ENCODE peak calls at places on chromosome 10, in nine cellular contexts. A is chondrocyte; Q is progenitor cell of endocrine pancreas; M is GM23338; O is glutamatergic neuron; N is GM20000; Z is gastrocnemius medialis; Y is CD8-positive, alpha-beta T cell; F is lower lobe of right lung. V is an unnamed sample.

GRCh38 chr10:98608417-98608816 is 161.7 kb upstream of the HPS1 start:
- DNase-seq in A (no peak), Q (no peak), M (peak), O (no peak), N (no peak), Z (no peak), Y (no peak), F (no peak), V (no peak)

GRCh38 chr10:101234333-101234732 is 5.1 kb upstream of the LBX1 start:
- DNase-seq in A (no peak), Q (no peak), M (no peak), O (no peak), N (no peak), Z (no peak), Y (no peak), F (no peak), V (no peak)

GRCh38 chr10:111076682-111077661 is at the start of gene ADRA2A:
- DNase-seq in A (no peak), Q (peak), M (peak), O (peak), N (peak), Z (no peak), Y (no peak), F (peak), V (peak)

GRCh38 chr10:47287365-47287802 is 12.6 kb upstream of the GDF10 start:
- DNase-seq in A (no peak), Q (no peak), M (no peak), O (no peak), N (no peak), Z (no peak), Y (no peak), F (no peak), V (peak)

GRCh38 chr10:50373821-50374501 is 122.6 kb upstream of the ASAH2 start:
- DNase-seq in A (no peak), Q (no peak), M (no peak), O (no peak), N (no peak), Z (no peak), Y (no peak), F (no peak), V (no peak)

GRCh38 chr10:79400567-79401004 is 44.8 kb downstream of the ZCCHC24 start:
- DNase-seq in A (no peak), Q (peak), M (peak), O (peak), N (peak), Z (no peak), Y (peak), F (peak), V (no peak)

GRCh38 chr10:114239117-114239993 is at the start of gene VWA2:
- DNase-seq in A (no peak), Q (peak), M (peak), O (peak), N (no peak), Z (no peak), Y (peak), F (peak), V (peak)

GRCh38 chr10:124677291-124677690 is 66.9 kb downstream of the FAM53B start:
- DNase-seq in A (no peak), Q (no peak), M (no peak), O (no peak), N (no peak), Z (no peak), Y (no peak), F (peak), V (no peak)

GRCh38 chr10:102935510-102935909 is 17.4 kb downstream of the CNNM2 start:
- DNase-seq in A (no peak), Q (no peak), M (peak), O (no peak), N (no peak), Z (no peak), Y (no peak), F (no peak), V (no peak)

GRCh38 chr10:101008823-101009423 is 9.3 kb downstream of the LZTS2 start:
- DNase-seq in A (no peak), Q (no peak), M (no peak), O (no peak), N (no peak), Z (no peak), Y (no peak), F (no peak), V (no peak)

GRCh38 chr10:114623661-114624294 is 34.3 kb downstream of the ABLIM1 start:
- DNase-seq in A (no peak), Q (no peak), M (peak), O (no peak), N (no peak), Z (no peak), Y (no peak), F (no peak), V (no peak)

GRCh38 chr10:45239642-45240041 is 75.8 kb downstream of the OR13A1 start:
- DNase-seq in A (no peak), Q (no peak), M (no peak), O (no peak), N (no peak), Z (no peak), Y (no peak), F (no peak), V (no peak)

GRCh38 chr10:124085680-124086079 is 7.7 kb downstream of the CHST15 start:
- DNase-seq in A (no peak), Q (no peak), M (no peak), O (no peak), N (no peak), Z (no peak), Y (no peak), F (peak), V (no peak)

GRCh38 chr10:12681250-12681649 is 320.3 kb downstream of the CCDC3 start:
- DNase-seq in A (no peak), Q (no peak), M (no peak), O (no peak), N (no peak), Z (no peak), Y (peak), F (no peak), V (no peak)

GRCh38 chr10:96374639-96374984 is 15.8 kb upstream of the OPALIN start:
- DNase-seq in A (no peak), Q (no peak), M (peak), O (peak), N (no peak), Z (no peak), Y (no peak), F (no peak), V (no peak)

GRCh38 chr10:109591631-109592030 is 331.7 kb downstream of the XPNPEP1 start:
- DNase-seq in A (no peak), Q (no peak), M (no peak), O (no peak), N (no peak), Z (no peak), Y (no peak), F (no peak), V (no peak)

DNA sequence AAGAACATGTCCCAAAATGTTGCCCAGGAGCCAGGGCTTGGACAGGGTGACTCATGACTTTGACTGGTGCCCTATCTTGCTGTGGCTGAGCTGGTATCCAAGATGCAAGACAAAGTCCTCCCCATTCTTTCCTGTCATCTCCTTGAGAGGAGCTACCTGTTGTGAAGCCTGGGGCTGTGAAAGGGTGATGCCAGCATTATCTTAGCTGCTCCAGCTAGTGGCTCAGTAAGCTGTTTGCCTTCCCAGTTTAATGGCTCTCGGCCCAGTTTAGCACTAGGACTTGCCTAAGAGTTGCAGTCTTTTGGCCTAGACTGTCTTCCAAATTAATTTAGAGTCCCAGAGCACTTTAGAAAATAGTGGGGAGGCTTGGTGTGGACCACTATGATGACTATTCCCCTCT is 424.3 kb upstream of the NRG3 start:
- DNase-seq in A (no peak), Q (no peak), M (no peak), O (no peak), N (no peak), Z (no peak), Y (no peak), F (no peak), V (no peak)
- TF ChIP-seq CTCF in A (no peak), Q (no peak), M (no peak), O (no peak), N (no peak), Z (no peak), Y (no peak), F (no peak), V (no peak)

GRCh38 chr10:126092806-126093205 is 196.4 kb downstream of the FANK1 start:
- DNase-seq in A (no peak), Q (no peak), M (no peak), O (no peak), N (no peak), Z (no peak), Y (no peak), F (no peak), V (no peak)
- TF ChIP-seq CTCF in A (peak), Q (no peak), M (no peak), O (no peak), N (no peak), Z (no peak), Y (no peak), F (no peak), V (no peak)

GRCh38 chr10:78231930-78232329 is 198.3 kb downstream of the RPS24 start:
- DNase-seq in A (no peak), Q (no peak), M (peak), O (no peak), N (no peak), Z (peak), Y (no peak), F (no peak), V (no peak)
- TF ChIP-seq CTCF in A (peak), Q (peak), M (peak), O (no peak), N (no peak), Z (peak), Y (no peak), F (no peak), V (peak)

DNA sequence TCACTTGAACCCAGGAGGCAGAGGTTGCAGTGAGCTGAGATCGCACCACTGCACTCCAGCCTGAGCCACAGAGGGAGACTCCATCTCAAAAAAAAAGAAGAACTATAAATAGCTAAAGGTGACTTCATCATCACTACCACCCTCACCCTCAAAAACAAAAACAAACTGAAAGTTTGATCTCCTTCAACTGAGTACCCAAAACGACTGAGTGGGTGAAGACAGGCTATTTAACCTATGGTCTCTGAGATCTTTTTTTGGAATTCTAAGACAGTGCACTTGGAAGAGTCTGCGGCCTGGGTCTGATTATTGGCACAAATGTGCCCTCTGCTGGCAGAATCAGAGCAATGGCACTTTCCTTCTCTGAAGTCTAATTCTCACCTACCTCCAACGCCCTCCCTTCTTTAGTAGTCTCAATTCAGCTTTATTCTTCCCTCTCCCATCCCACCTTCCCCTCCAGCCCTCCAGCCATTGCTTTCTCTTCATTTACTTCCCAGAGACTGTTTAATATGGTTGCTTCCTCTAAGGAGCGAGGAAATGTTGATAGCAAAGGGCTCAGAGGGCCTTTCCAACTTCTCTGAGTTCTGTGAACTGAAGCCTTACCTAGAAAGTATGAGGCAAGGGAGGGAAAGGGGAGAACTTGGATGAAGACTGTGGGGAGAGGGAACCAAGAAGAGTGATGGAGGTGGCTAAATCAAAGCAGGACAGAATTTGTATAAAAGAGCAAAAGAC is 2.9 kb upstream of the MYOZ1 start:
- DNase-seq in A (no peak), Q (peak), M (peak), O (peak), N (peak), Z (no peak), Y (peak), F (no peak), V (no peak)
- TF ChIP-seq CTCF in A (peak), Q (peak), M (peak), O (peak), N (peak), Z (peak), Y (peak), F (peak), V (peak)

GRCh38 chr10:5685764-5686240 is 1.2 kb downstream of the TASOR2 start:
- DNase-seq in A (no peak), Q (no peak), M (no peak), O (no peak), N (no peak), Z (no peak), Y (no peak), F (no peak), V (no peak)
- TF ChIP-seq CTCF in A (peak), Q (no peak), M (peak), O (no peak), N (no peak), Z (no peak), Y (no peak), F (no peak), V (no peak)

DNA sequence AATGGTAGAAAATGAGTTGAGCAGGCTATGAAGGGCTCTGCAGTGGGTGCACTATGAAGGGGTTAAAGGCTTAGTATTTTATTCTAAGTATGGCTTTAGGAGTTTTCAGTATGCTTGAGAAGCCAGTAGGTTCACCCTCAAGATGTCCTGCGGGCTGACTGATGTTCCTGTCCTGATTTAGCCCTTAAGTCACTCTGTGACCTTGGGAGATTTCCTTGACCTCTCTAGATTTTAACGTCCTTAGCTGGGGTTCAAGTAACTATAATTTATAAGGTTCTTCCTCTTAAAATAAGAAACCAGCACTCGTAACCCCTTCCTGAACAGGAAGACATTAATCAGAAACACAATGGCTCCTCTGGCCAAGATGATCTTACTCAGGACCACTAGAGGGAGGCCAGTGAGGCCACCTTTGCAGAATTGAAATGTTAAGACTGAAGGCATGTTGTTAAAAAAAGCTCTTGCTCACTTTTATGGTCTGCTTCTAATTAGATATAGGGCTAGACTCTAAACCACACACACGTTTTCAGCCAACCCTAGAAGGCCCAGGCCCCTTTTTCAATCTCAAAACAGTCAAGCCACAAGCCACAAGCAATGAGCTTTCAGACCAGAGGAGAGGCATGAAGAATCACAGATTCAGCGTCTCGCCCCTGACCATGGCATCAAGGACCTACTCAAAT is 42.0 kb downstream of the CDK1 start:
- DNase-seq in A (no peak), Q (no peak), M (peak), O (no peak), N (peak), Z (no peak), Y (no peak), F (no peak), V (no peak)
- TF ChIP-seq CTCF in A (peak), Q (peak), M (peak), O (no peak), N (no peak), Z (no peak), Y (no peak), F (no peak), V (peak)

GRCh38 chr10:92068900-92069299 is 145.3 kb downstream of the BTAF1 start:
- DNase-seq in A (no peak), Q (no peak), M (no peak), O (no peak), N (no peak), Z (no peak), Y (no peak), F (no peak), V (no peak)

GRCh38 chr10:92076722-92077121 is 153.2 kb downstream of the BTAF1 start:
- DNase-seq in A (no peak), Q (no peak), M (no peak), O (no peak), N (no peak), Z (no peak), Y (no peak), F (no peak), V (no peak)

GRCh38 chr10:92079003-92079402 is 155.4 kb downstream of the BTAF1 start:
- DNase-seq in A (no peak), Q (no peak), M (no peak), O (no peak), N (no peak), Z (no peak), Y (no peak), F (no peak), V (no peak)

GRCh38 chr10:92075829-92076228 is 152.3 kb downstream of the BTAF1 start:
- DNase-seq in A (no peak), Q (no peak), M (no peak), O (no peak), N (no peak), Z (no peak), Y (no peak), F (no peak), V (no peak)

GRCh38 chr10:92074126-92074887 is 150.7 kb downstream of the BTAF1 start:
- DNase-seq in A (no peak), Q (no peak), M (no peak), O (no peak), N (no peak), Z (no peak), Y (no peak), F (no peak), V (no peak)
- TF ChIP-seq CTCF in A (peak), Q (no peak), M (no peak), O (no peak), N (no peak), Z (no peak), Y (no peak), F (no peak), V (peak)

GRCh38 chr10:91860885-91861284 is 48.4 kb downstream of the FGFBP3 start:
- DNase-seq in A (no peak), Q (no peak), M (no peak), O (no peak), N (no peak), Z (no peak), Y (no peak), F (no peak), V (no peak)

GRCh38 chr10:91856637-91857036 is 52.6 kb downstream of the FGFBP3 start:
- DNase-seq in A (no peak), Q (no peak), M (peak), O (no peak), N (no peak), Z (no peak), Y (no peak), F (no peak), V (no peak)
- TF ChIP-seq CTCF in A (peak), Q (peak), M (peak), O (no peak), N (no peak), Z (no peak), Y (no peak), F (no peak), V (peak)

V was measured in type B pancreatic cell.